ENCODE peak calls at places on chromosome 7, in five cellular contexts. F is T47D, J is ureter, Q is NCI-H2171 treated with DMSO at 0.1 percent for 48 hours, K is SW 1271. N is an unnamed sample.

GRCh38 chr7:135620980-135621850 is 41.1 kb upstream of the STMP1 start:
- DNase-seq in F (peak; percentile 71), J (peak; percentile 55), Q (peak; percentile 40), K (peak; percentile 43), N (peak; percentile 21)

GRCh38 chr7:90958669-90959068 is 305.6 kb upstream of the FZD1 start:
- DNase-seq in Q (no peak), J (no peak), F (no peak), K (no peak), N (no peak)

GRCh38 chr7:83484266-83484665 is 164.7 kb downstream of the SEMA3E start:
- DNase-seq in Q (no peak), F (no peak), J (no peak), K (no peak), N (no peak)

GRCh38 chr7:134593530-134594392 is 44.9 kb downstream of the AKR1B15 start:
- DNase-seq in Q (peak; percentile 10), K (no peak), F (peak; percentile 10), J (peak; percentile 78), N (peak; percentile 24)

GRCh38 chr7:120944826-120945562 is 5.6 kb upstream of the ING3 start:
- DNase-seq in J (no peak), F (no peak), Q (no peak), K (no peak), N (peak; percentile 9)

GRCh38 chr7:94396044-94396443 is 1.3 kb downstream of the COL1A2 start:
- DNase-seq in F (no peak), Q (no peak), J (no peak), K (no peak), N (no peak)

GRCh38 chr7:146115665-146116451 is 743 bp upstream of the CNTNAP2 start:
- DNase-seq in F (peak; percentile 82), K (no peak), J (peak; percentile 44), Q (peak; percentile 92), N (peak; percentile 15)

GRCh38 chr7:93949468-93949867 is 27.9 kb downstream of the GNG11 start:
- DNase-seq in J (no peak), F (no peak), Q (no peak), K (no peak), N (no peak)

GRCh38 chr7:135434047-135434446 is 75.9 kb downstream of the CNOT4 start:
- DNase-seq in K (no peak), F (no peak), Q (no peak), J (no peak), N (no peak)

GRCh38 chr7:34949356-34949755 is 87.9 kb downstream of the DPY19L1 start:
- DNase-seq in J (no peak), F (no peak), Q (no peak), K (no peak), N (no peak)

GRCh38 chr7:44306608-44307007 is 18.8 kb downstream of the CAMK2B start:
- DNase-seq in Q (no peak), K (no peak), J (peak; percentile 34), F (no peak), N (no peak)

GRCh38 chr7:133641436-133641835 is 388.6 kb downstream of the EXOC4 start:
- DNase-seq in J (no peak), K (no peak), Q (no peak), F (peak; percentile 41), N (no peak)

N was measured in prostate gland.